ENCODE peak calls at places on chromosomes 13 and 19, in five cellular contexts. One of them, this sample, is unnamed.

GRCh38 chr13:29746167-29746677 is 104.2 kb downstream of the UBL3 start:
- DNase-seq in breast epithelium: no peak
- DNase-seq in AG09319: no peak
- DNase-seq in AG04450: no peak
- DNase-seq in left ventricle myocardium inferior: no peak
- DNase-seq in this sample: no peak

GRCh38 chr13:28792992-28793391 is 27.1 kb upstream of the MTUS2 start:
- DNase-seq in left ventricle myocardium inferior: no peak
- DNase-seq in AG04450: peak; percentile 34
- DNase-seq in AG09319: peak; percentile 53
- DNase-seq in breast epithelium: no peak
- DNase-seq in this sample: no peak

GRCh38 chr19:16206046-16206605 is 8.4 kb downstream of the AP1M1 start:
- DNase-seq in left ventricle myocardium inferior: no peak
- DNase-seq in AG04450: no peak
- DNase-seq in breast epithelium: no peak
- DNase-seq in AG09319: no peak
- DNase-seq in this sample: no peak

GRCh38 chr13:105634059-105634458 is 901.4 kb downstream of the EFNB2 start:
- DNase-seq in left ventricle myocardium inferior: no peak
- DNase-seq in breast epithelium: no peak
- DNase-seq in AG09319: no peak
- DNase-seq in AG04450: no peak
- DNase-seq in this sample: no peak

GRCh38 chr19:37817180-37817911 is 38.0 kb upstream of the ZNF573 start:
- DNase-seq in AG09319: peak; percentile 4
- DNase-seq in AG04450: no peak
- DNase-seq in breast epithelium: peak; percentile 53
- DNase-seq in left ventricle myocardium inferior: peak; percentile 86
- DNase-seq in this sample: peak; percentile 84

GRCh38 chr13:111844222-111844671 is 222.7 kb upstream of the SOX1 start:
- DNase-seq in breast epithelium: no peak
- DNase-seq in AG09319: no peak
- DNase-seq in AG04450: no peak
- DNase-seq in left ventricle myocardium inferior: no peak
- DNase-seq in this sample: no peak

GRCh38 chr13:64305246-64305645 is 2889.6 kb upstream of the PCDH20 start:
- DNase-seq in left ventricle myocardium inferior: no peak
- DNase-seq in AG04450: no peak
- DNase-seq in AG09319: no peak
- DNase-seq in breast epithelium: no peak
- DNase-seq in this sample: no peak

GRCh38 chr13:112358156-112358555 is 18.0 kb upstream of the SPACA7 start:
- DNase-seq in breast epithelium: no peak
- DNase-seq in AG04450: no peak
- DNase-seq in AG09319: no peak
- DNase-seq in left ventricle myocardium inferior: no peak
- DNase-seq in this sample: no peak

GRCh38 chr13:37179646-37180045 is 74.2 kb upstream of the CSNK1A1L start:
- DNase-seq in left ventricle myocardium inferior: no peak
- DNase-seq in breast epithelium: no peak
- DNase-seq in AG04450: no peak
- DNase-seq in AG09319: no peak
- DNase-seq in this sample: no peak

GRCh38 chr19:4692275-4693077 is 22.3 kb upstream of the MYDGF start:
- DNase-seq in AG04450: no peak
- DNase-seq in left ventricle myocardium inferior: no peak
- DNase-seq in AG09319: no peak
- DNase-seq in breast epithelium: no peak
- DNase-seq in this sample: no peak

GRCh38 chr19:3665681-3666544 is 34.4 kb downstream of the PIP5K1C start:
- DNase-seq in left ventricle myocardium inferior: peak; percentile 72
- DNase-seq in AG04450: no peak
- DNase-seq in AG09319: no peak
- DNase-seq in breast epithelium: no peak
- DNase-seq in this sample: peak; percentile 68

GRCh38 chr13:103539265-103539664 is 473.0 kb upstream of the SLC10A2 start:
- DNase-seq in breast epithelium: no peak
- DNase-seq in AG04450: no peak
- DNase-seq in AG09319: no peak
- DNase-seq in left ventricle myocardium inferior: peak; percentile 20
- DNase-seq in this sample: no peak

GRCh38 chr19:50909240-50910070 is 1.7 kb downstream of the KLK4 start:
- DNase-seq in AG09319: no peak
- DNase-seq in left ventricle myocardium inferior: no peak
- DNase-seq in AG04450: no peak
- DNase-seq in breast epithelium: peak; percentile 44
- DNase-seq in this sample: peak; percentile 75

GRCh38 chr13:60016229-60016628 is 147.5 kb downstream of the DIAPH3 start:
- DNase-seq in AG09319: no peak
- DNase-seq in left ventricle myocardium inferior: no peak
- DNase-seq in AG04450: no peak
- DNase-seq in breast epithelium: no peak
- DNase-seq in this sample: no peak

GRCh38 chr19:35153701-35154534 is 617 bp upstream of the FXYD5 start:
- DNase-seq in left ventricle myocardium inferior: no peak
- DNase-seq in AG09319: no peak
- DNase-seq in breast epithelium: no peak
- DNase-seq in AG04450: no peak
- DNase-seq in this sample: no peak

GRCh38 chr13:113001251-113002140 is 32.5 kb downstream of the MCF2L start:
- DNase-seq in breast epithelium: no peak
- DNase-seq in AG04450: no peak
- DNase-seq in AG09319: no peak
- DNase-seq in left ventricle myocardium inferior: no peak
- DNase-seq in this sample: peak; percentile 54

GRCh38 chr13:113209336-113209879 is at the start of gene CUL4A:
- DNase-seq in left ventricle myocardium inferior: peak; percentile 88
- DNase-seq in AG09319: no peak
- DNase-seq in AG04450: no peak
- DNase-seq in breast epithelium: peak; percentile 50
- DNase-seq in this sample: peak; percentile 77

GRCh38 chr13:92187378-92187989 is 789.1 kb downstream of the GPC5 start:
- DNase-seq in left ventricle myocardium inferior: no peak
- DNase-seq in breast epithelium: no peak
- DNase-seq in AG04450: no peak
- DNase-seq in AG09319: no peak
- DNase-seq in this sample: no peak

GRCh38 chr13:71513414-71514063 is 353.5 kb downstream of the DACH1 start:
- DNase-seq in AG09319: no peak
- DNase-seq in breast epithelium: no peak
- DNase-seq in AG04450: no peak
- DNase-seq in left ventricle myocardium inferior: no peak
- DNase-seq in this sample: no peak

GRCh38 chr13:33123066-33123940 is 107.1 kb downstream of the KL start:
- DNase-seq in breast epithelium: no peak
- DNase-seq in AG04450: no peak
- DNase-seq in left ventricle myocardium inferior: peak; percentile 48
- DNase-seq in AG09319: no peak
- DNase-seq in this sample: no peak

GRCh38 chr13:67119481-67119883 is 110.7 kb downstream of the PCDH9 start:
- DNase-seq in AG04450: peak; percentile 84
- DNase-seq in AG09319: peak; percentile 10
- DNase-seq in breast epithelium: no peak
- DNase-seq in left ventricle myocardium inferior: no peak
- DNase-seq in this sample: no peak

GRCh38 chr19:32558607-32559228 is 22.3 kb upstream of the PDCD5 start:
- DNase-seq in left ventricle myocardium inferior: no peak
- DNase-seq in AG04450: no peak
- DNase-seq in breast epithelium: no peak
- DNase-seq in AG09319: no peak
- DNase-seq in this sample: no peak

GRCh38 chr13:57557979-57558529 is 73.5 kb upstream of the PCDH17 start:
- DNase-seq in AG04450: no peak
- DNase-seq in left ventricle myocardium inferior: no peak
- DNase-seq in breast epithelium: no peak
- DNase-seq in AG09319: no peak
- DNase-seq in this sample: no peak

GRCh38 chr13:106433066-106433465 is 102.4 kb downstream of the EFNB2 start:
- DNase-seq in AG04450: no peak
- DNase-seq in left ventricle myocardium inferior: no peak
- DNase-seq in breast epithelium: no peak
- DNase-seq in AG09319: no peak
- DNase-seq in this sample: no peak

GRCh38 chr19:38023245-38023644 is 116.2 kb downstream of the SIPA1L3 start:
- DNase-seq in AG09319: no peak
- DNase-seq in AG04450: no peak
- DNase-seq in left ventricle myocardium inferior: no peak
- DNase-seq in breast epithelium: no peak
- DNase-seq in this sample: no peak

GRCh38 chr13:65855276-65855675 is 1374.9 kb downstream of the PCDH9 start:
- DNase-seq in AG09319: no peak
- DNase-seq in AG04450: no peak
- DNase-seq in left ventricle myocardium inferior: no peak
- DNase-seq in breast epithelium: no peak
- DNase-seq in this sample: no peak

GRCh38 chr13:75219479-75220237 is 262.3 kb downstream of the TBC1D4 start:
- DNase-seq in AG04450: peak; percentile 27
- DNase-seq in AG09319: peak; percentile 27
- DNase-seq in left ventricle myocardium inferior: peak; percentile 79
- DNase-seq in breast epithelium: peak; percentile 44
- DNase-seq in this sample: peak; percentile 88

GRCh38 chr13:35855531-35856019 is 275.6 kb downstream of the DCLK1 start:
- DNase-seq in AG04450: no peak
- DNase-seq in AG09319: no peak
- DNase-seq in left ventricle myocardium inferior: no peak
- DNase-seq in breast epithelium: no peak
- DNase-seq in this sample: no peak
- TF ChIP-seq CTCF in AG04450: no peak
- TF ChIP-seq CTCF in AG09319: no peak
- TF ChIP-seq CTCF in left ventricle myocardium inferior: no peak
- TF ChIP-seq CTCF in breast epithelium: no peak
- TF ChIP-seq CTCF in this sample: no peak

GRCh38 chr13:100987993-100988392 is 313.4 kb upstream of the TMTC4 start:
- DNase-seq in left ventricle myocardium inferior: no peak
- DNase-seq in breast epithelium: no peak
- DNase-seq in AG09319: no peak
- DNase-seq in AG04450: peak; percentile 16
- DNase-seq in this sample: no peak
- TF ChIP-seq CTCF in left ventricle myocardium inferior: no peak
- TF ChIP-seq CTCF in breast epithelium: no peak
- TF ChIP-seq CTCF in AG09319: peak; percentile 31
- TF ChIP-seq CTCF in AG04450: peak; percentile 55
- TF ChIP-seq CTCF in this sample: no peak

GRCh38 chr19:12578641-12579040 is 27.4 kb upstream of the ZNF564 start:
- DNase-seq in left ventricle myocardium inferior: no peak
- DNase-seq in AG04450: no peak
- DNase-seq in breast epithelium: no peak
- DNase-seq in AG09319: no peak
- DNase-seq in this sample: no peak
- TF ChIP-seq CTCF in left ventricle myocardium inferior: no peak
- TF ChIP-seq CTCF in AG04450: no peak
- TF ChIP-seq CTCF in breast epithelium: no peak
- TF ChIP-seq CTCF in AG09319: no peak
- TF ChIP-seq CTCF in this sample: no peak

GRCh38 chr13:72562686-72563085 is 164.7 kb downstream of the MZT1 start:
- DNase-seq in AG09319: no peak
- DNase-seq in breast epithelium: no peak
- DNase-seq in AG04450: no peak
- DNase-seq in left ventricle myocardium inferior: no peak
- DNase-seq in this sample: no peak

GRCh38 chr13:72567566-72567965 is 159.9 kb downstream of the MZT1 start:
- DNase-seq in left ventricle myocardium inferior: no peak
- DNase-seq in AG09319: no peak
- DNase-seq in breast epithelium: no peak
- DNase-seq in AG04450: no peak
- DNase-seq in this sample: no peak

GRCh38 chr13:72561791-72562190 is 165.6 kb downstream of the MZT1 start:
- DNase-seq in AG09319: no peak
- DNase-seq in AG04450: no peak
- DNase-seq in breast epithelium: no peak
- DNase-seq in left ventricle myocardium inferior: no peak
- DNase-seq in this sample: no peak

GRCh38 chr13:72570019-72570418 is 157.4 kb downstream of the MZT1 start:
- DNase-seq in AG04450: no peak
- DNase-seq in AG09319: no peak
- DNase-seq in left ventricle myocardium inferior: no peak
- DNase-seq in breast epithelium: no peak
- DNase-seq in this sample: no peak

DNA sequence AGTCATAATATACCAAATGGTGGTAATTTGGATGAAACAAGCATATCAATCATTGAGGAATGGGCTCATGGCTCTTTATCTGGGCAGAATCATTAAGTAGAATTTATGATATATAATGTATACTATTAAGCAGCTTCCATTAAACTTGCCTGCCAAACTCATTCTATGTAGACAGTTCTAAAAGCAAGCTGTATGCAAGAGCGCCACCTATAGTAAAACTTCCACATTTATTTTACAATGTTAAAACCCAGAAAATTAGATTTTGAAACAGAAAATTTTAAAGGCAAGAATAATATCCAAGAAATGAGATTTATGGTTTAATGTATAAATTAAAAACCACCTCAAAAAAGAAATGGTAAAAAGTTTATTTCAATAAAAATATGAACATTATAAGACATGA is 161.5 kb downstream of the MZT1 start:
- DNase-seq in left ventricle myocardium inferior: no peak
- DNase-seq in AG04450: no peak
- DNase-seq in AG09319: no peak
- DNase-seq in breast epithelium: no peak
- DNase-seq in this sample: no peak
- TF ChIP-seq CTCF in left ventricle myocardium inferior: peak; percentile 56
- TF ChIP-seq CTCF in AG04450: peak; percentile 72
- TF ChIP-seq CTCF in AG09319: peak; percentile 67
- TF ChIP-seq CTCF in breast epithelium: peak; percentile 53
- TF ChIP-seq CTCF in this sample: peak; percentile 59

GRCh38 chr19:19217110-19217509 is 5.4 kb downstream of the NCAN start:
- DNase-seq in AG09319: no peak
- DNase-seq in breast epithelium: no peak
- DNase-seq in left ventricle myocardium inferior: no peak
- DNase-seq in AG04450: no peak
- DNase-seq in this sample: no peak
- TF ChIP-seq CTCF in AG09319: no peak
- TF ChIP-seq CTCF in breast epithelium: no peak
- TF ChIP-seq CTCF in left ventricle myocardium inferior: no peak
- TF ChIP-seq CTCF in AG04450: no peak
- TF ChIP-seq CTCF in this sample: no peak

This sample was measured in adrenal gland.